ENCODE peak calls at places on chromosomes 3 and 15, in eight cellular contexts. Q is MM.1S, I is BE2C, C is type B pancreatic cell, Z is A549, T is breast epithelium, V is transverse colon, H is cardiac fibroblast. F is an unnamed sample.

GRCh38 chr3:125179528-125180240 is 32.9 kb downstream of the SLC12A8 start:
- DNase-seq in Q (no peak), I (no peak), C (no peak), Z (no peak), T (no peak), V (no peak), H (no peak), F (no peak)

GRCh38 chr15:51443282-51443914 is 101.9 kb downstream of the GLDN start:
- DNase-seq in Q (no peak), I (no peak), C (no peak), Z (no peak), T (no peak), V (no peak), H (no peak), F (no peak)

GRCh38 chr15:99717129-99718024 is 15.9 kb downstream of the LYSMD4 start:
- DNase-seq in Q (no peak), I (no peak), C (no peak), Z (no peak), T (no peak), V (no peak), H (peak), F (peak)

GRCh38 chr3:37417297-37418082 is 243.1 kb upstream of the LRRFIP2 start:
- DNase-seq in Q (no peak), I (no peak), C (no peak), Z (no peak), T (no peak), V (no peak), H (no peak), F (no peak)

GRCh38 chr3:142947799-142948575 is 15.5 kb downstream of the PAQR9 start:
- DNase-seq in Q (no peak), I (no peak), C (no peak), Z (no peak), T (no peak), V (no peak), H (peak), F (no peak)

GRCh38 chr3:37816271-37816670 is 45.4 kb upstream of the CTDSPL start:
- DNase-seq in Q (no peak), I (no peak), C (no peak), Z (no peak), T (no peak), V (no peak), H (no peak), F (peak)

GRCh38 chr3:171142985-171143384 is 116.5 kb upstream of the SLC2A2 start:
- DNase-seq in Q (no peak), I (no peak), C (no peak), Z (no peak), T (no peak), V (no peak), H (peak), F (peak)

GRCh38 chr3:76345878-76346277 is 560.5 kb upstream of the ZNF717 start:
- DNase-seq in Q (no peak), I (no peak), C (no peak), Z (no peak), T (no peak), V (no peak), H (no peak), F (no peak)

GRCh38 chr15:46312133-46312740 is 677.4 kb downstream of the SQOR start:
- DNase-seq in Q (peak), I (peak), C (peak), Z (peak), T (peak), V (peak), H (peak), F (peak)

GRCh38 chr15:58988011-58988785 is 735 bp downstream of the RNF111 start:
- DNase-seq in Q (peak), I (peak), C (peak), Z (peak), T (peak), V (peak), H (peak), F (peak)

GRCh38 chr3:20104167-20104661 is 64.0 kb downstream of the KAT2B start:
- DNase-seq in Q (no peak), I (no peak), C (no peak), Z (no peak), T (no peak), V (peak), H (no peak), F (no peak)

GRCh38 chr3:14154895-14155432 is 23.4 kb downstream of the XPC start:
- DNase-seq in Q (no peak), I (no peak), C (no peak), Z (no peak), T (no peak), V (no peak), H (no peak), F (no peak)

DNA sequence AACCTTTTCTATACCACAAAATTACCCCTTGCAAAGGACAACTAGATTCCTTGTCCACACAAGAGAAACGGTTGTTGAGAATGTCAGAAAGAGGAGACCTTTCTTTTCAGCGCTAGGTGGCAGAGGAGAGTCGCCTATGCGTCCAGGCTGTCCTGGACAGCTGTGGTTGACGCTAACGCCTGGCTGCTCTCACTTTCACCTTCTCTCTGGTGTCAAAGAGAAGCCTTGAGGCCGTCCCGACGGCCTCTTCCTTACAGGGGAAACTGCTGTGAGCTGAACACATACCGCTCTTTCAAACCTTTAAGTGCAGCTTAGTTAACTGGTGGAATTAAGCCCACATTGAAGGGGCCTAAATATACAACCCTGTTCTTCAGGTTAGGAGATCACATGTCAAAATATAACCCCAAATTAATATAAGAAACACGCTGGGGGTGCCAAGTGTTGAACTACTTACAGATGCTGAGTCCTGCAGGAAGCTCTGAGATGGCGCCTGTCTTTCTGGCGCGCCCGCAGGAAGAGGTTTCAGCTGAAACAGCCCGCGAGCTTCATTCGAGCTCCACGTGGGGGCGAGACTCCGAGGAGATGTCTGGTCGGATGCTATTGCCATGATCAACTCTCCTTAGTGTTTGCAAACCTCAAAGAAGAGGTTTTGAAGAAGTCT is 26.1 kb upstream of the KBTBD8 start:
- DNase-seq in Q (peak), I (peak), C (peak), Z (peak), T (peak), V (peak), H (peak), F (peak)
- TF ChIP-seq CTCF in Q (peak), I (peak), C (peak), Z (peak), T (peak), V (peak), H (peak), F (peak)

GRCh38 chr15:85557385-85557784 is 177.0 kb downstream of the AKAP13 start:
- DNase-seq in Q (no peak), I (no peak), C (no peak), Z (no peak), T (no peak), V (no peak), H (no peak), F (no peak)
- TF ChIP-seq CTCF in Q (no peak), I (no peak), C (no peak), Z (no peak), T (no peak), V (no peak), H (no peak), F (no peak)

DNA sequence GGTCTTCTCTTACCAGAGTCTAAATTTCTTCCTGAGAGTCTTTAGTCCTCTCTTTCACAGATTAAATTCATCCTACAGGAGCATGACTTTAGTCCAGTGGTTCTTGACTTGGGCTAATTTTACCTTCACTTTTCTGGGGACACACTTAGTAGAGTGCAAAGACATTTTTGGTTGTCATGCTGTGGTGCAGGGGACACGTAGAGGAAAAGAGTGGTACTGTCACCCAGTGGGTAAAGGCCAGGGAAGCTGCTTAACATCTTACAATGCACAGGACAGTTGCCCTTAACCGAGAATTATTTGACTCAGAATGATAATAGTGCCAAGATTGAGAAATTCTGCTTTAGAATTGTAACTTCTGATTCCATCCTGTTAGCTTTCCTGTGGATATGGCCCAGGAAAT is 772.5 kb upstream of the GRM7 start:
- DNase-seq in Q (no peak), I (no peak), C (no peak), Z (no peak), T (no peak), V (no peak), H (no peak), F (no peak)
- TF ChIP-seq CTCF in Q (no peak), I (no peak), C (no peak), Z (no peak), T (no peak), V (no peak), H (no peak), F (no peak)

DNA sequence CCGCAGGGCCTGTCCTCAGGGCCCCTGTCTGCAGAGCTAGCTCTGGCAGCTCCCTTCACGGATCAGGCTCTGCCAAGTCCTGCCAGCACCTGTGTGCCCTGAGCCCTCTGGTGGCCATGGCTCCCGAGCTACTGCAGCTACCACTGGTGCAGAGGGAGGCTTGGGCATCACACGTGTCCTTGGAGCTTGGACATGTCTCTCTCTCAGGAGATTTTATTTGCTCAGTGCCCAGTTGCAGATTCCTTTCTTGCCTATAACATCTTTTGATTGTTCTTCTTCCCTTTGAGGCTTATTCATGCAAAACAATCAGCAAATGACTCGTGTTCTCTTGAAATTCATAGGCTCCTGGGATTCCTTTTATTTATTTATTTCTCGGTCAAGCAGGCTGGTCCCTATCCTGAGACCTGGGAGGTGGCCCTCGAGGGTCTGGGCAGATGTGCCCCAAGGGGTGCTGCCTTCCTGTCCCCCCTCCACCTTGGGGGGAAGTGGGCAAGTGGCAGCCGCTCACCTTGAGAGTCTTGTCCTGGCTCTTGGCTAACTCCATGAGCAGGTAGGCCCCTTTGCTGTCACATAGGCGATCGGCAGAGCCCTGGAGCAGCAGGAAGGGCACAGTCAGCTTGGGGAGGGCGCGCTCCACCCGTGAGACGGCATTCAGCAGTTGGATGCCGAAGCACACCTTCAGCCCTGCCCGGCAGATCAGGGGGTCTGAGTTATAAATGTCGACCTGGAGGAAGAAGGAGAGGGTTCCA is 21.9 kb downstream of the ABTB1 start:
- DNase-seq in Q (peak), I (peak), C (no peak), Z (peak), T (no peak), V (peak), H (no peak), F (no peak)
- TF ChIP-seq CTCF in Q (peak), I (peak), C (peak), Z (peak), T (peak), V (peak), H (peak), F (peak)